ENCODE peak calls at places on chromosome 21, in seven cellular contexts. One of them, this sample, is unnamed.

GRCh38 chr21:21384977-21385376 is 386.8 kb downstream of the NCAM2 start:
- DNase-seq in tibial nerve: no peak
- DNase-seq in GM12878: no peak
- DNase-seq in ovary: no peak
- DNase-seq in HepG2: no peak
- DNase-seq in sigmoid colon: no peak
- DNase-seq in A549: no peak
- DNase-seq in this sample: no peak

GRCh38 chr21:10273196-10273595 is 248.2 kb upstream of the TPTE start:
- DNase-seq in ovary: no peak
- DNase-seq in HepG2: no peak
- DNase-seq in GM12878: no peak
- DNase-seq in tibial nerve: no peak
- DNase-seq in A549: no peak
- DNase-seq in sigmoid colon: no peak
- DNase-seq in this sample: no peak

GRCh38 chr21:44535963-44536362 is 4.0 kb downstream of the KRTAP10-1 start:
- DNase-seq in sigmoid colon: no peak
- DNase-seq in GM12878: no peak
- DNase-seq in HepG2: no peak
- DNase-seq in tibial nerve: no peak
- DNase-seq in A549: no peak
- DNase-seq in ovary: peak
- DNase-seq in this sample: no peak

GRCh38 chr21:38379171-38379570 is 119.1 kb downstream of the ERG start:
- DNase-seq in ovary: no peak
- DNase-seq in sigmoid colon: no peak
- DNase-seq in HepG2: no peak
- DNase-seq in GM12878: no peak
- DNase-seq in tibial nerve: no peak
- DNase-seq in A549: no peak
- DNase-seq in this sample: no peak

GRCh38 chr21:17829472-17829871 is 10.3 kb upstream of the C21orf91 start:
- DNase-seq in sigmoid colon: no peak
- DNase-seq in ovary: no peak
- DNase-seq in A549: no peak
- DNase-seq in tibial nerve: no peak
- DNase-seq in HepG2: no peak
- DNase-seq in GM12878: no peak
- DNase-seq in this sample: no peak

GRCh38 chr21:25557170-25557569 is 50.1 kb downstream of the MRPL39 start:
- DNase-seq in A549: no peak
- DNase-seq in tibial nerve: no peak
- DNase-seq in HepG2: peak
- DNase-seq in sigmoid colon: no peak
- DNase-seq in ovary: no peak
- DNase-seq in GM12878: no peak
- DNase-seq in this sample: no peak

GRCh38 chr21:25790122-25790951 is 55.6 kb downstream of the GABPA start:
- DNase-seq in sigmoid colon: no peak
- DNase-seq in A549: peak
- DNase-seq in GM12878: no peak
- DNase-seq in HepG2: peak
- DNase-seq in tibial nerve: peak
- DNase-seq in ovary: no peak
- DNase-seq in this sample: no peak

GRCh38 chr21:25980710-25981109 is 189.9 kb downstream of the APP start:
- DNase-seq in tibial nerve: no peak
- DNase-seq in A549: no peak
- DNase-seq in GM12878: no peak
- DNase-seq in ovary: no peak
- DNase-seq in HepG2: no peak
- DNase-seq in sigmoid colon: no peak
- DNase-seq in this sample: no peak

GRCh38 chr21:25871566-25871965 is 136.8 kb downstream of the GABPA start:
- DNase-seq in GM12878: no peak
- DNase-seq in A549: peak
- DNase-seq in sigmoid colon: no peak
- DNase-seq in HepG2: no peak
- DNase-seq in ovary: no peak
- DNase-seq in tibial nerve: no peak
- DNase-seq in this sample: peak

GRCh38 chr21:44865561-44866280 is 7.8 kb downstream of the PTTG1IP start:
- DNase-seq in HepG2: no peak
- DNase-seq in A549: no peak
- DNase-seq in ovary: no peak
- DNase-seq in tibial nerve: no peak
- DNase-seq in GM12878: no peak
- DNase-seq in sigmoid colon: peak
- DNase-seq in this sample: no peak

GRCh38 chr21:33855190-33855589 is 60.4 kb downstream of the ATP5PO start:
- DNase-seq in A549: no peak
- DNase-seq in sigmoid colon: peak
- DNase-seq in GM12878: no peak
- DNase-seq in ovary: no peak
- DNase-seq in tibial nerve: no peak
- DNase-seq in HepG2: peak
- DNase-seq in this sample: peak

GRCh38 chr21:17512245-17513213 is at the start of gene CXADR:
- DNase-seq in GM12878: no peak
- DNase-seq in A549: peak
- DNase-seq in tibial nerve: no peak
- DNase-seq in HepG2: peak
- DNase-seq in sigmoid colon: no peak
- DNase-seq in ovary: peak
- DNase-seq in this sample: peak

GRCh38 chr21:38955495-38955894 is 149.8 kb downstream of the ETS2 start:
- DNase-seq in GM12878: no peak
- DNase-seq in ovary: no peak
- DNase-seq in A549: no peak
- DNase-seq in sigmoid colon: no peak
- DNase-seq in HepG2: no peak
- DNase-seq in tibial nerve: no peak
- DNase-seq in this sample: no peak

GRCh38 chr21:45102391-45102932 is 28.1 kb downstream of the ADARB1 start:
- DNase-seq in A549: peak
- DNase-seq in tibial nerve: no peak
- DNase-seq in sigmoid colon: no peak
- DNase-seq in HepG2: no peak
- DNase-seq in ovary: no peak
- DNase-seq in GM12878: no peak
- DNase-seq in this sample: no peak

GRCh38 chr21:38488640-38489282 is 9.5 kb downstream of the ERG start:
- DNase-seq in HepG2: no peak
- DNase-seq in ovary: no peak
- DNase-seq in A549: no peak
- DNase-seq in sigmoid colon: no peak
- DNase-seq in GM12878: no peak
- DNase-seq in tibial nerve: no peak
- DNase-seq in this sample: no peak

GRCh38 chr21:43355196-43355924 is 71.6 kb downstream of the SIK1 start:
- DNase-seq in sigmoid colon: no peak
- DNase-seq in GM12878: no peak
- DNase-seq in tibial nerve: no peak
- DNase-seq in HepG2: no peak
- DNase-seq in A549: no peak
- DNase-seq in ovary: no peak
- DNase-seq in this sample: no peak
- TF ChIP-seq EP300 in sigmoid colon: no peak
- TF ChIP-seq EP300 in GM12878: no peak
- TF ChIP-seq EP300 in tibial nerve: no peak
- TF ChIP-seq EP300 in HepG2: no peak
- TF ChIP-seq EP300 in A549: no peak
- TF ChIP-seq EP300 in ovary: no peak
- TF ChIP-seq EP300 in this sample: no peak

GRCh38 chr21:36030581-36031189 is 29.6 kb downstream of the SETD4 start:
- DNase-seq in sigmoid colon: no peak
- DNase-seq in A549: no peak
- DNase-seq in ovary: no peak
- DNase-seq in HepG2: no peak
- DNase-seq in tibial nerve: no peak
- DNase-seq in GM12878: no peak
- DNase-seq in this sample: peak

GRCh38 chr21:36038701-36039497 is 21.4 kb downstream of the SETD4 start:
- DNase-seq in GM12878: no peak
- DNase-seq in sigmoid colon: no peak
- DNase-seq in HepG2: no peak
- DNase-seq in ovary: no peak
- DNase-seq in A549: no peak
- DNase-seq in tibial nerve: no peak
- DNase-seq in this sample: no peak

GRCh38 chr21:36035381-36035791 is 24.9 kb downstream of the SETD4 start:
- DNase-seq in GM12878: no peak
- DNase-seq in HepG2: no peak
- DNase-seq in tibial nerve: no peak
- DNase-seq in ovary: no peak
- DNase-seq in A549: no peak
- DNase-seq in sigmoid colon: no peak
- DNase-seq in this sample: no peak

GRCh38 chr21:36032647-36033406 is 27.5 kb downstream of the SETD4 start:
- DNase-seq in HepG2: no peak
- DNase-seq in ovary: no peak
- DNase-seq in GM12878: no peak
- DNase-seq in A549: no peak
- DNase-seq in sigmoid colon: no peak
- DNase-seq in tibial nerve: no peak
- DNase-seq in this sample: no peak

DNA sequence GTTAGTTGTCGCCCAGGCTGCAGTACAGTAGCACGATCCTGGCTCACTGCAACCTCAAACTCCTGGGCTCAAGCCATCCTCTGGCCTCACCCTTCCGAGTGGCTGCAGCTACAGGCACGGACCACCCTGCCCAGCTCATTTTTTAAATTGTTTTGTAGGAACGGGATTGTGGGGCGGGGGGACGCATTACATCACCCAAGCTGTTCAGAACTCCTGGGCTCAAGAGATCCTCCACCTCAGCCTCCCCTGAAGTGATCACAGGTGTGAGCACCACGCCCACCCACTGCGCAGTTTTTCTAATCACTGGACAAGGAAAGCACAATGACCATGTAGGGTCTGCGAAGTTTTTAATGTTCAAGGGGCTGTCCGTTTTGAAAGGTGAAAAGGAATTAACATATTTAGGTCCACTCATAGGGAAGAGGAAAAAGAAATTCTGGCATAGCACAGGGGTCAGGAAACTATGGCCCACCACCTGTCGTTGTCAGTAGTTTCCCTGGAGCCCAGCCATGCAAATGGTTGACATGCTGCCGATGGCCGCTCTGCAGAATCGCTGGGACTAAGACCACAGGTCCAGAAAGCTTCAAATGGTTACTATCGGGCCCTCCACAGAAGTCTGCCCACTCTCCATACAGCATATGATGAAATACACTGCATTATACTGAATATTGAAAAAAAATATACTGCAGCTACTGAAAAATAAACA is 26.0 kb downstream of the SETD4 start:
- DNase-seq in tibial nerve: no peak
- DNase-seq in ovary: no peak
- DNase-seq in A549: no peak
- DNase-seq in HepG2: no peak
- DNase-seq in GM12878: no peak
- DNase-seq in sigmoid colon: no peak
- DNase-seq in this sample: no peak
- TF ChIP-seq EP300 in tibial nerve: no peak
- TF ChIP-seq EP300 in ovary: no peak
- TF ChIP-seq EP300 in A549: no peak
- TF ChIP-seq EP300 in HepG2: no peak
- TF ChIP-seq EP300 in GM12878: no peak
- TF ChIP-seq EP300 in sigmoid colon: no peak
- TF ChIP-seq EP300 in this sample: no peak

DNA sequence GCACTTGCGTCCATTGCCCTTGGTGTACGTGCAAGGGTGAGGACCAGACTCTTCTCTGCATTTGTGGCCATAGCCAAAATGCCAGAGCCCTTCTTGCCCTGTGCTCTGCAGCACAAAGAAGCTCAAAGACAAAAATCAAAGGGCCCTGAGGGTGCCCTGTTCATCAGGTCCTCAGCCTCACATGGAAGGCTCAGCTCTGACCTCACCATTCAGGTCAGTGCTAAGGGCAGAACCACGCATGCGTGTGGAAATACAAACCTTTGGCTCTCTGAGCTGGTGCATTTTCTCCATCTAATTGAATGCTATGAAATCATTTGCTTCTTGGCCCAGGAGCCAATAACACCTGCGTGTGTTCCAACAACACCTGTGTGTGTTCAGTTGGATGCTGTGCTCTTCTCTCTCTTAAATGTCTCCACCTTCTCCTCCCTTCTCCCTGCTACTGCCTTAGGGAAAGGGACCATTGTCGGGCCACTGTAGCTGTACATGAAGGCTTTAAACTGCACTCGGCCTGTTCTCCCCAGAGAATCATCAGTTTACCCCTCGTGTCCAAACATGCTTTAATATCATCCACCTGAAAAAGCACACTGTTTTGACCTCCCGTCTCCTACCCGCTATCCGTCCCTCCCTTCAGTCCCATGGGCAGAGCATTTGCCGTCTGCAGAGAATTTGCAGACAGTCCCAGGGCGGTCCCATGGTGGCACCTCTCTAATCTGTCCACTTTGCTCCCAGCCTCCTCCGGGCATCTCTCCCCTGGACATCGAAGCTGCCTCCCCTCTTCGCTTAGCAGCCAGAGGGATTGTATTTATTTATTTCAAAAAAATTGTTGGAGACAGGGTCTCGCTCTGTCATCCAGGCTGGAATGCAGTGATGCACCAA is 60.6 kb downstream of the EVA1C start:
- DNase-seq in GM12878: no peak
- DNase-seq in HepG2: no peak
- DNase-seq in ovary: no peak
- DNase-seq in A549: no peak
- DNase-seq in tibial nerve: no peak
- DNase-seq in sigmoid colon: no peak
- DNase-seq in this sample: no peak
- TF ChIP-seq EP300 in GM12878: no peak
- TF ChIP-seq EP300 in HepG2: no peak
- TF ChIP-seq EP300 in ovary: no peak
- TF ChIP-seq EP300 in A549: no peak
- TF ChIP-seq EP300 in tibial nerve: no peak
- TF ChIP-seq EP300 in sigmoid colon: no peak
- TF ChIP-seq EP300 in this sample: no peak

GRCh38 chr21:15842565-15842880 is 112.7 kb downstream of the USP25 start:
- DNase-seq in tibial nerve: no peak
- DNase-seq in GM12878: no peak
- DNase-seq in sigmoid colon: no peak
- DNase-seq in ovary: no peak
- DNase-seq in A549: no peak
- DNase-seq in HepG2: no peak
- DNase-seq in this sample: no peak

GRCh38 chr21:15839601-15840000 is 109.8 kb downstream of the USP25 start:
- DNase-seq in HepG2: no peak
- DNase-seq in tibial nerve: no peak
- DNase-seq in sigmoid colon: no peak
- DNase-seq in A549: no peak
- DNase-seq in ovary: no peak
- DNase-seq in GM12878: no peak
- DNase-seq in this sample: no peak

GRCh38 chr21:15840406-15840805 is 110.6 kb downstream of the USP25 start:
- DNase-seq in A549: no peak
- DNase-seq in GM12878: no peak
- DNase-seq in sigmoid colon: no peak
- DNase-seq in ovary: no peak
- DNase-seq in tibial nerve: no peak
- DNase-seq in HepG2: no peak
- DNase-seq in this sample: no peak

GRCh38 chr21:15843766-15844165 is 114.0 kb downstream of the USP25 start:
- DNase-seq in sigmoid colon: no peak
- DNase-seq in A549: no peak
- DNase-seq in tibial nerve: no peak
- DNase-seq in GM12878: no peak
- DNase-seq in HepG2: no peak
- DNase-seq in ovary: no peak
- DNase-seq in this sample: no peak

GRCh38 chr21:15841856-15842564 is 112.2 kb downstream of the USP25 start:
- DNase-seq in ovary: no peak
- DNase-seq in GM12878: no peak
- DNase-seq in tibial nerve: no peak
- DNase-seq in A549: no peak
- DNase-seq in sigmoid colon: no peak
- DNase-seq in HepG2: no peak
- DNase-seq in this sample: no peak
- TF ChIP-seq EP300 in ovary: no peak
- TF ChIP-seq EP300 in GM12878: no peak
- TF ChIP-seq EP300 in tibial nerve: no peak
- TF ChIP-seq EP300 in A549: no peak
- TF ChIP-seq EP300 in sigmoid colon: no peak
- TF ChIP-seq EP300 in HepG2: no peak
- TF ChIP-seq EP300 in this sample: no peak

This sample was measured in K562.